ENCODE peak calls at places on chromosomes 12 and 14, in six cellular contexts. D is HCT116, N is hepatocyte, S is GM12878, V is H1, M is Karpas-422. X is an unnamed sample.

GRCh38 chr12:121839106-121839992 is 19.3 kb downstream of the HPD start:
- DNase-seq in D (peak; percentile 95), S (peak; percentile 86), M (peak; percentile 99), V (peak; percentile 100), N (peak; percentile 100), X (peak; percentile 97)

GRCh38 chr12:32734952-32735351 is 20.7 kb downstream of the YARS2 start:
- DNase-seq in V (no peak), M (no peak), D (no peak), N (no peak), S (no peak), X (no peak)

GRCh38 chr12:41514907-41515306 is 326.8 kb downstream of the PDZRN4 start:
- DNase-seq in S (no peak), N (no peak), M (no peak), D (peak; percentile 2), V (no peak), X (no peak)

GRCh38 chr12:92786045-92786444 is 83.3 kb downstream of the PLEKHG7 start:
- DNase-seq in V (no peak), D (no peak), N (no peak), S (no peak), M (peak; percentile 50), X (peak; percentile 37)

GRCh38 chr14:76152333-76152681 is 585 bp downstream of the GPATCH2L start:
- DNase-seq in N (peak; percentile 88), S (peak; percentile 40), V (no peak), M (peak; percentile 90), D (peak; percentile 37), X (peak; percentile 97)

GRCh38 chr14:53896773-53897172 is 59.9 kb downstream of the BMP4 start:
- DNase-seq in D (no peak), S (no peak), M (no peak), V (no peak), N (peak; percentile 15), X (peak; percentile 38)

GRCh38 chr12:23084236-23084995 is 459.4 kb downstream of the ETNK1 start:
- DNase-seq in D (no peak), S (no peak), N (peak; percentile 38), M (no peak), V (no peak), X (peak; percentile 57)

GRCh38 chr14:100566119-100566518 is 21.1 kb downstream of the BEGAIN start:
- DNase-seq in V (no peak), N (no peak), D (no peak), M (no peak), S (no peak), X (no peak)

GRCh38 chr12:865614-866013 is 83.9 kb downstream of the RAD52 start:
- DNase-seq in N (no peak), V (no peak), D (no peak), S (no peak), M (no peak), X (no peak)

GRCh38 chr12:129607293-129607692 is 296.5 kb downstream of the TMEM132D start:
- DNase-seq in V (no peak), D (no peak), S (no peak), N (peak; percentile 25), M (no peak), X (no peak)

GRCh38 chr12:57397441-57397840 is 33.4 kb downstream of the R3HDM2 start:
- DNase-seq in D (no peak), S (no peak), M (no peak), N (no peak), V (no peak), X (no peak)

DNA sequence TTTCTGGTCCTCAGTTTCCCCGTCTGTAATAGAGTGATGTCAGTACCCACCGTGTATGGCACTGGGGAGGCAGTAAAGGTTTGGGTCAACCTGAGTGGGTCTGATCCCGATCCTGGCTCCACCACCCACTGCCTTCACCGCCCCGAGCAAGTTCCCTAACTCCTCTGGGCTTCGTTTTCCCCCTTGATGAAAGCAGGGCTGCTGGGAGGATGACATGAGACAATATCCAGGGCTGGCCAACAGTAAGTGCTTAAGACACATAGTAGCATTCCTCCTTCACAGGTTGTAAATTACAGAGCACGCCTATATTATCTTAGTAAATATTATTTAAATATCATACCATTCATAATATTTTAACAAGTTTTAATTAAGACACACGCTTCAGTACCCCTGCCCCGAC is 590 bp downstream of the PLEK2 start:
- DNase-seq in S (no peak), V (no peak), M (no peak), N (no peak), D (no peak), X (no peak)
- H3K4me2 ChIP-seq in S (no peak overlapping the region), V (peak overlapping the region; percentile 88), M (no peak overlapping the region), N (peak overlapping the region; percentile 66), D (peak overlapping the region; percentile 78), X (peak overlapping the region; percentile 64)

GRCh38 chr12:108363165-108363564 is 24.1 kb upstream of the CMKLR1 start:
- DNase-seq in M (no peak), S (no peak), V (no peak), N (no peak), D (no peak), X (no peak)

GRCh38 chr12:108360487-108360886 is 21.4 kb upstream of the CMKLR1 start:
- DNase-seq in S (peak; percentile 84), N (no peak), V (no peak), D (no peak), M (no peak), X (no peak)

GRCh38 chr12:108364879-108365278 is 25.8 kb upstream of the CMKLR1 start:
- DNase-seq in V (no peak), D (no peak), N (no peak), M (no peak), S (no peak), X (no peak)

GRCh38 chr12:108365324-108365723 is 26.2 kb upstream of the CMKLR1 start:
- DNase-seq in N (no peak), D (no peak), M (no peak), S (no peak), V (no peak), X (no peak)

DNA sequence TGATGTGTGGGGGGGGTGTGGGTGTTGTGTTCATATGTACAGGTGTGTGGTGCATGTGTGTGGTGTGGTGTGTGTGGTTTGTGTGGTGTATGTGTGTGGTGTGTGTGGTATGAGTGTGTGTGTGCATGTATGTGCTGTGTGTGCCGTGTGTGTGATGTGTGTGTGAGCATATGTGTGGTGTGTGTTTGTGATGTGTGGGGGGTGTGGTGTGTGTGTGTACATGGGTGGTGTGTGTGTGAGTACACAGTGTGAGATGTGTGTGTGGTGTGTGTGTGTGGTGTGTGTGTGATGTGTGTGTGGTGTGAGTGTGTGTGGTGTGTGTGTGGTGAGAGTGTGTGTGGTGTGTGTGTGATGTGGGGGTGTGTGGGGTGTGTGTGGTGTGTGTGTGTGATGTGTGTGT is 24.5 kb upstream of the CMKLR1 start:
- DNase-seq in V (no peak), S (no peak), M (no peak), D (no peak), N (no peak), X (no peak)
- H2AFZ ChIP-seq in V (no peak overlapping the region), S (no peak overlapping the region), M (no peak overlapping the region), D (no peak overlapping the region), N (no peak overlapping the region), X (no peak overlapping the region)

GRCh38 chr14:88669346-88669745 is 106.5 kb downstream of the ZC3H14 start:
- DNase-seq in D (no peak), V (no peak), N (no peak), M (no peak), S (no peak), X (no peak)

GRCh38 chr14:88667555-88668273 is 104.9 kb downstream of the ZC3H14 start:
- DNase-seq in D (peak; percentile 68), V (peak; percentile 60), S (peak; percentile 25), N (peak; percentile 86), M (peak; percentile 92), X (peak; percentile 78)

GRCh38 chr14:88668448-88669116 is 105.7 kb downstream of the ZC3H14 start:
- DNase-seq in V (no peak), D (no peak), N (no peak), M (peak; percentile 54), S (peak; percentile 17), X (no peak)
- H3K4me2 ChIP-seq in V (no peak overlapping the region), D (no peak overlapping the region), N (no peak overlapping the region), M (peak overlapping the region; percentile 24), S (peak overlapping the region; percentile 84), X (no peak overlapping the region)

DNA sequence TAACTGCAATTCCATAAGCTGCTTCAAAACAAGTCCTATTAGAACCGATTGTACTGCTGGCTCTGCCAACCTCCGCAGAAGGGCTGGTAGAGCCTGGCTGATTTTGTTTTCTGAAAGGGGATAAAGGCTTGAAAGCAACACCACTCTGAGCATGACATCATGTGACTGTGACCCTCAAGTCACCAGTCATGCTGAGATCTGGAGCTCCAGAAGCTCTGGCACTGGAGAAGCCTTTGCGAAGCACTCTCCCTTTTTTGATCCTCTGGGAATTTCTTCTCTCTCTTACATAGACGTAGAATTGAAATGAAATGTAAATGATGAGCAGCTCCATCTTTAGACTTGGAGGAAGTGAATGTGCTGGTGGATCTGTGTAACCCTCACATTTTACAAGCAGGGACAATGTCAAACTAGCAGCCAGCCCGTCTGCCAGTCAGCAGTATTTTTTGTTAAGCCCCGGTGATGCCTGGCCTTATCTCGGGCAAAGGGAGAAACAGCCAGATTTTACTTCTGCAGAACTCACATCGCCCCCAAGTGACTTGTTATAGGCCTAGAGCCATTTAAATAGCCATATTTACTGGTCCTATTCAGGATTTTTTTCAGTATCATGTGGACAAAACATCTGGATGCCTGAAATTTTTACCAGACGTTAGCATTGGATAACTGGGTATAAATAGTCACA is 112.1 kb upstream of the NPAS3 start:
- DNase-seq in S (no peak), V (no peak), N (no peak), M (peak; percentile 53), D (no peak), X (no peak)
- H2AFZ ChIP-seq in S (no peak overlapping the region), V (peak overlapping the region; percentile 77), N (no peak overlapping the region), M (no peak overlapping the region), D (no peak overlapping the region), X (peak overlapping the region; percentile 11)

GRCh38 chr14:66827182-66827581 is 319.2 kb downstream of the GPHN start:
- DNase-seq in S (no peak), N (no peak), D (no peak), V (no peak), M (no peak), X (no peak)

GRCh38 chr14:66831190-66831589 is 323.2 kb downstream of the GPHN start:
- DNase-seq in S (no peak), D (no peak), N (no peak), M (no peak), V (no peak), X (no peak)
- H3K4me2 ChIP-seq in S (no peak overlapping the region), D (no peak overlapping the region), N (no peak overlapping the region), M (no peak overlapping the region), V (no peak overlapping the region), X (no peak overlapping the region)

X was measured in mesenchymal stem cell.